ENCODE peak calls at places on chromosomes 5 and 9, in four cellular contexts. T is naive thymus-derived CD4-positive, alpha-beta T cell; P is lower lobe of right lung; W is HCT116. J is an unnamed sample.
A peak's percentile ranks its signal among the peaks of the same experiment; 100 is the strongest.

GRCh38 chr5:34957857-34958690 is 28.7 kb downstream of the DNAJC21 start:
- DNase-seq in T (no peak), P (no peak), W (no peak), J (no peak)

GRCh38 chr5:171835066-171835465 is 49.4 kb downstream of the SMIM23 start:
- DNase-seq in T (no peak), P (no peak), W (no peak), J (no peak)

GRCh38 chr9:87193925-87194380 is 246.6 kb upstream of the GAS1 start:
- DNase-seq in T (no peak), P (no peak), W (no peak), J (peak; percentile 34)

GRCh38 chr9:105237246-105237645 is 7.2 kb upstream of the SLC44A1 start:
- DNase-seq in T (no peak), P (no peak), W (no peak), J (no peak)

GRCh38 chr5:141734501-141735231 is 52.6 kb upstream of the ARAP3 start:
- DNase-seq in T (peak; percentile 33), P (no peak), W (no peak), J (peak; percentile 54)

GRCh38 chr5:169004551-169004950 is 296.4 kb downstream of the SLIT3 start:
- DNase-seq in T (no peak), P (no peak), W (no peak), J (peak; percentile 39)

GRCh38 chr5:149563461-149563860 is 12.2 kb upstream of the CSNK1A1 start:
- DNase-seq in T (no peak), P (no peak), W (no peak), J (no peak)

GRCh38 chr5:15463231-15463630 is 36.7 kb upstream of the FBXL7 start:
- DNase-seq in T (no peak), P (no peak), W (no peak), J (no peak)

GRCh38 chr9:116453785-116454184 is 233.3 kb upstream of the TRIM32 start:
- DNase-seq in T (no peak), P (no peak), W (no peak), J (no peak)

GRCh38 chr5:3490962-3491477 is 104.6 kb upstream of the IRX1 start:
- DNase-seq in T (no peak), P (no peak), W (no peak), J (no peak)

GRCh38 chr9:21294325-21294724 is 10.8 kb downstream of the IFNA5 start:
- DNase-seq in T (no peak), P (no peak), W (peak; percentile 81), J (peak; percentile 80)

GRCh38 chr5:38008198-38008597 is 168.4 kb upstream of the GDNF start:
- DNase-seq in T (no peak), P (no peak), W (no peak), J (no peak)

GRCh38 chr5:139058121-139058520 is 140.0 kb downstream of the SIL1 start:
- DNase-seq in T (no peak), P (no peak), W (no peak), J (no peak)

GRCh38 chr5:148474025-148474511 is 90.3 kb downstream of the FBXO38 start:
- DNase-seq in T (no peak), P (no peak), W (no peak), J (peak; percentile 70)

GRCh38 chr5:99900302-99900811 is 634.8 kb upstream of the FAM174A start:
- DNase-seq in T (no peak), P (no peak), W (peak; percentile 69), J (peak; percentile 56)

GRCh38 chr9:121844090-121844489 is 192.7 kb downstream of the DAB2IP start:
- DNase-seq in T (no peak), P (no peak), W (no peak), J (no peak)

GRCh38 chr5:168471785-168472184 is 14.5 kb upstream of the RARS1 start:
- DNase-seq in T (no peak), P (no peak), W (no peak), J (no peak)

GRCh38 chr9:9746826-9747225 is 866.0 kb downstream of the PTPRD start:
- DNase-seq in T (no peak), P (no peak), W (no peak), J (no peak)

GRCh38 chr9:135244271-135244691 is 156.8 kb downstream of the OLFM1 start:
- DNase-seq in T (no peak), P (peak; percentile 39), W (no peak), J (no peak)

GRCh38 chr9:111433082-111433481 is 51.1 kb downstream of the ECPAS start:
- DNase-seq in T (no peak), P (no peak), W (no peak), J (no peak)
- H3K36me3 ChIP-seq in T (peaks cover 3% of the 10 kb centered on the region), P (peaks cover 92% of the 10 kb centered on the region), W (peaks cover 4% of the 10 kb centered on the region), J (peaks cover 79% of the 10 kb centered on the region)

DNA sequence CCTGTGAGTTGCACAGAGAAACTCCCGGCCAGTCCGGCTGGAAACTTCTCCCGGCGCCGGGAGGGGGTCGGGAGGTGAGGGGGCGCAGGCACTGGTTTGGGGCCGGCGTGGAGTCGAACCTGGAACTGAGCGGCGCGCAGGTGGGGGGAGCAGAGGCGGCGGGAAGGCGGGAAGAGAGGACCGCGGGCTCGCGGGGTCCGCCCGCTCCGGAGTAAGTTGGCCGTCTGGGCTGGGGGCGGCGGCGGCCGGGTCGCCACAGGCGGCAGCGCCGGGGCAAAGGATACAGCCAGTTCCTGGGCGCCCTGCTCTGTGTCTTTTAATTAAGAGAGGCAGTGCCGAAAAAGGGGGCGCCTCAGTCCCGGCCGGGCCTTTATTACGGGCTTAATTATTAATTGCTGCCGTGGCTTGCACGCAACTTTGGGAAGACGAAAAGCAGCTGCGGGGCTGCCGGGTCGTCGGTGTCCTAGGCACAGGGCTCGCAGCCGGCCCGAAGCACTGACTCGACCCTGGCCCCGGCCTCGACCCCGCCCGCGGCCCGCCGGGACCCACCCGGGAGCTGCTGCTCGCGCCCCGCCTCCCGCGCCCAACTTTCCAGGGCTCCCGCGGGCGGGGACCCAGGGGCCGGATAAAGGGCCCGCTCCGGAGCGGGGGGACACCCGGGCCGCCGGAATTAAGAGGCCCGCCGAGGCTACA is 1.1 kb downstream of the NTNG2 start:
- DNase-seq in T (peak; percentile 42), P (no peak), W (no peak), J (no peak)
- H3K27me3 ChIP-seq in T (peaks cover 16% of the 10 kb centered on the region), P (peaks cover 81% of the 10 kb centered on the region), W (peaks cover 13% of the 10 kb centered on the region), J (peaks cover 55% of the 10 kb centered on the region)

GRCh38 chr5:52660621-52661020 is 127.1 kb upstream of the ITGA1 start:
- DNase-seq in T (no peak), P (no peak), W (no peak), J (no peak)

GRCh38 chr5:52661903-52662302 is 125.8 kb upstream of the ITGA1 start:
- DNase-seq in T (no peak), P (no peak), W (no peak), J (no peak)

GRCh38 chr5:52668544-52669185 is 119.1 kb upstream of the ITGA1 start:
- DNase-seq in T (no peak), P (no peak), W (no peak), J (no peak)

GRCh38 chr5:52668139-52668538 is 119.6 kb upstream of the ITGA1 start:
- DNase-seq in T (no peak), P (no peak), W (no peak), J (no peak)

GRCh38 chr5:52665544-52665943 is 122.2 kb upstream of the ITGA1 start:
- DNase-seq in T (no peak), P (no peak), W (no peak), J (no peak)
- H3K4me3 ChIP-seq in T (no peak overlapping the region), P (no peak overlapping the region), W (no peak overlapping the region), J (no peak overlapping the region)

DNA sequence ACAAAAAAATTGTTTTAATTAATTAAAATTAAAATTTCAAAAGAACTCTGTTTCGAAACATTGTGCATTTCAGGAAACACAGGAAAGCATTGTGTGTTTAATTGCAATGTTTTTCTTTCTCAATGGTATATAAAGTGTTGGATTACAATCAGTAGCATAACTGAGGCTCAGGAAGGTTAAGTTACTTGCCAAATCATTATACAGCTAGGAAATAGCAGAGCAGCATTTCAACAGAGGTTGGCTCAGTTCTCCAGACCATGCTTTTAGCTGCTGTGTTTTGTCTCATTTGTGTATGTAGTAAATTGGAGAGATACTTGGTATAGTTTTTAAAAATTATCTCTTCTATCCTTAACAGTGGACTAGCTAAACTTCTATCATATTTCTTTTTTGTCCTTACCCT is 30.0 kb upstream of the CAMLG start:
- DNase-seq in T (no peak), P (no peak), W (no peak), J (no peak)
- H3K36me3 ChIP-seq in T (peaks cover 5% of the 10 kb centered on the region), P (peaks cover 96% of the 10 kb centered on the region), W (peaks cover 16% of the 10 kb centered on the region), J (peaks cover 83% of the 10 kb centered on the region)